ENCODE peak calls at places on chromosomes 7 and 10, in six cellular contexts. W, P, G, O, X and N are unnamed samples.

GRCh38 chr10:5343561-5343960 is 21.2 kb upstream of the UCN3 start:
- DNase-seq in W (no peak), P (no peak), G (no peak), O (peak; percentile 2), X (no peak), N (peak; percentile 12)

GRCh38 chr7:105473163-105473562 is 48.9 kb downstream of the PUS7 start:
- DNase-seq in W (no peak), P (peak; percentile 67), G (peak; percentile 59), O (peak; percentile 93), X (no peak), N (peak; percentile 18)

GRCh38 chr7:16070806-16071205 is 350.5 kb downstream of the CRPPA start:
- DNase-seq in W (no peak), P (no peak), G (no peak), O (no peak), X (no peak), N (no peak)

GRCh38 chr10:133180915-133181639 is 21.1 kb downstream of the KNDC1 start:
- DNase-seq in W (no peak), P (no peak), G (no peak), O (no peak), X (no peak), N (no peak)

GRCh38 chr10:101071266-101071884 is 9.6 kb downstream of the KAZALD1 start:
- DNase-seq in W (no peak), P (peak; percentile 43), G (no peak), O (peak; percentile 54), X (no peak), N (no peak)

GRCh38 chr7:15561840-15562239 is at the start of gene AGMO:
- DNase-seq in W (no peak), P (no peak), G (no peak), O (peak; percentile 88), X (no peak), N (no peak)

GRCh38 chr7:44796034-44796503 is 412 bp upstream of the PPIA start:
- DNase-seq in W (no peak), P (no peak), G (no peak), O (peak; percentile 58), X (no peak), N (no peak)

GRCh38 chr10:67965456-67965855 is 81.0 kb downstream of the SIRT1 start:
- DNase-seq in W (no peak), P (no peak), G (no peak), O (no peak), X (no peak), N (no peak)